ENCODE peak calls at places on chromosome 6, in nine cellular contexts. G is IMR-90; M is 8988T; O is SK-N-SH; L is CD8-positive, alpha-beta T cell; I is tibial artery; Q is SHP77; E is mammary epithelial cell; N is anterior cingulate cortex. F is an unnamed sample.

GRCh38 chr6:114747995-114748625 is 405.3 kb upstream of the HS3ST5 start:
- DNase-seq in G (peak; percentile 45), M (no peak), O (peak; percentile 14), L (no peak), I (peak; percentile 41), Q (peak; percentile 39), E (peak; percentile 25), N (no peak), F (peak; percentile 1)

GRCh38 chr6:55433446-55434130 is 106.3 kb downstream of the GFRAL start:
- DNase-seq in G (peak; percentile 63), M (no peak), O (no peak), L (no peak), I (no peak), Q (no peak), E (peak; percentile 45), N (no peak), F (no peak)

GRCh38 chr6:20564269-20564668 is 30.0 kb downstream of the CDKAL1 start:
- DNase-seq in G (peak; percentile 27), M (no peak), O (no peak), L (no peak), I (no peak), Q (no peak), E (no peak), N (no peak), F (no peak)

GRCh38 chr6:153001767-153002612 is 519 bp downstream of the MTRF1L start:
- DNase-seq in G (no peak), M (no peak), O (peak; percentile 36), L (peak; percentile 10), I (no peak), Q (no peak), E (no peak), N (no peak), F (no peak)

GRCh38 chr6:143059616-143060353 is 904 bp upstream of the AIG1 start:
- DNase-seq in G (peak; percentile 87), M (no peak), O (peak; percentile 13), L (peak; percentile 15), I (no peak), Q (peak; percentile 51), E (peak; percentile 97), N (no peak), F (no peak)

GRCh38 chr6:7172605-7173185 is 64.9 kb downstream of the RREB1 start:
- DNase-seq in G (peak; percentile 63), M (no peak), O (no peak), L (no peak), I (no peak), Q (no peak), E (no peak), N (no peak), F (no peak)

GRCh38 chr6:117728626-117729025 is 53.4 kb downstream of the NUS1 start:
- DNase-seq in G (no peak), M (no peak), O (no peak), L (no peak), I (no peak), Q (no peak), E (no peak), N (no peak), F (no peak)

GRCh38 chr6:116929825-116930224 is 52.8 kb downstream of the RFX6 start:
- DNase-seq in G (no peak), M (no peak), O (no peak), L (no peak), I (no peak), Q (no peak), E (no peak), N (no peak), F (no peak)

GRCh38 chr6:108492131-108492766 is 68.5 kb upstream of the FOXO3 start:
- DNase-seq in G (peak; percentile 54), M (peak; percentile 13), O (peak; percentile 39), L (no peak), I (no peak), Q (peak; percentile 8), E (peak; percentile 37), N (no peak), F (no peak)